ENCODE peak calls at places on chromosomes 12 and 14, in nine cellular contexts. T is kidney epithelial cell, G is heart left ventricle, E is GM23338, V is stomach, S is AG10803, Z is colonic mucosa, F is keratinocyte, P is IMR-90. B is an unnamed sample.
A peak's percentile ranks its signal among the peaks of the same experiment; 100 is the strongest.

GRCh38 chr12:46214668-46215429 is 54.0 kb downstream of the SLC38A1 start:
- DNase-seq in T (no peak), G (no peak), E (no peak), V (peak; percentile 45), S (peak; percentile 6), Z (peak; percentile 27), F (no peak), P (peak; percentile 36), B (no peak)

GRCh38 chr12:49019435-49020317 is 1.1 kb upstream of the PRKAG1 start:
- DNase-seq in T (no peak), G (peak; percentile 31), E (peak; percentile 78), V (no peak), S (peak; percentile 52), Z (no peak), F (no peak), P (peak; percentile 23), B (no peak)

GRCh38 chr12:52013626-52014310 is 7.0 kb downstream of the TAMALIN start:
- DNase-seq in T (no peak), G (no peak), E (peak; percentile 33), V (no peak), S (no peak), Z (no peak), F (no peak), P (no peak), B (no peak)

GRCh38 chr12:916240-916639 is 33.3 kb downstream of the RAD52 start:
- DNase-seq in T (peak; percentile 42), G (no peak), E (peak; percentile 10), V (no peak), S (no peak), Z (peak; percentile 20), F (no peak), P (no peak), B (no peak)

GRCh38 chr12:66323017-66323416 is 20.7 kb downstream of the HELB start:
- DNase-seq in T (no peak), G (no peak), E (no peak), V (no peak), S (no peak), Z (no peak), F (no peak), P (no peak), B (no peak)

GRCh38 chr12:94488449-94488848 is 28.8 kb upstream of the CEP83 start:
- DNase-seq in T (no peak), G (no peak), E (no peak), V (no peak), S (no peak), Z (no peak), F (no peak), P (peak; percentile 6), B (no peak)

GRCh38 chr14:75968461-75968860 is 13.3 kb downstream of the TGFB3 start:
- DNase-seq in T (no peak), G (peak; percentile 63), E (no peak), V (no peak), S (peak; percentile 48), Z (no peak), F (no peak), P (no peak), B (no peak)

GRCh38 chr14:94617988-94618822 is 6.0 kb downstream of the SERPINA3 start:
- DNase-seq in T (no peak), G (no peak), E (no peak), V (no peak), S (no peak), Z (no peak), F (no peak), P (no peak), B (no peak)

GRCh38 chr14:103662591-103662990 is 33.6 kb downstream of the KLC1 start:
- DNase-seq in T (no peak), G (no peak), E (no peak), V (no peak), S (no peak), Z (no peak), F (no peak), P (no peak), B (no peak)

GRCh38 chr12:89343127-89343526 is 9.2 kb downstream of the DUSP6 start:
- DNase-seq in T (no peak), G (peak; percentile 64), E (no peak), V (no peak), S (peak; percentile 61), Z (no peak), F (no peak), P (no peak), B (no peak)

GRCh38 chr12:632102-632696 is 31.0 kb downstream of the NINJ2 start:
- DNase-seq in T (peak; percentile 88), G (peak; percentile 58), E (peak; percentile 76), V (peak; percentile 42), S (peak; percentile 94), Z (no peak), F (no peak), P (peak; percentile 92), B (peak; percentile 95)

GRCh38 chr14:73815849-73816816 is 35.5 kb upstream of the PTGR2 start:
- DNase-seq in T (no peak), G (no peak), E (no peak), V (peak; percentile 49), S (no peak), Z (no peak), F (no peak), P (peak; percentile 49), B (no peak)

GRCh38 chr12:60387356-60387755 is 791.5 kb downstream of the SLC16A7 start:
- DNase-seq in T (no peak), G (no peak), E (peak; percentile 41), V (no peak), S (no peak), Z (no peak), F (no peak), P (no peak), B (no peak)

GRCh38 chr12:31235868-31236395 is 90.0 kb downstream of the SINHCAF start:
- DNase-seq in T (no peak), G (no peak), E (no peak), V (no peak), S (no peak), Z (peak; percentile 14), F (no peak), P (no peak), B (no peak)

GRCh38 chr12:32126720-32127119 is 20.1 kb downstream of the BICD1 start:
- DNase-seq in T (no peak), G (no peak), E (no peak), V (no peak), S (peak; percentile 82), Z (no peak), F (no peak), P (peak; percentile 92), B (peak; percentile 61)

GRCh38 chr14:95877633-95878032 is 1.0 kb downstream of the TUNAR start:
- DNase-seq in T (no peak), G (no peak), E (no peak), V (no peak), S (no peak), Z (no peak), F (no peak), P (no peak), B (no peak)
- H3K4me3 ChIP-seq in T (no peak overlapping the region), G (no peak overlapping the region), E (peak overlapping the region; percentile 85), V (no peak overlapping the region), S (no peak overlapping the region), Z (no peak overlapping the region), F (no peak overlapping the region), P (no peak overlapping the region), B (no peak overlapping the region)

DNA sequence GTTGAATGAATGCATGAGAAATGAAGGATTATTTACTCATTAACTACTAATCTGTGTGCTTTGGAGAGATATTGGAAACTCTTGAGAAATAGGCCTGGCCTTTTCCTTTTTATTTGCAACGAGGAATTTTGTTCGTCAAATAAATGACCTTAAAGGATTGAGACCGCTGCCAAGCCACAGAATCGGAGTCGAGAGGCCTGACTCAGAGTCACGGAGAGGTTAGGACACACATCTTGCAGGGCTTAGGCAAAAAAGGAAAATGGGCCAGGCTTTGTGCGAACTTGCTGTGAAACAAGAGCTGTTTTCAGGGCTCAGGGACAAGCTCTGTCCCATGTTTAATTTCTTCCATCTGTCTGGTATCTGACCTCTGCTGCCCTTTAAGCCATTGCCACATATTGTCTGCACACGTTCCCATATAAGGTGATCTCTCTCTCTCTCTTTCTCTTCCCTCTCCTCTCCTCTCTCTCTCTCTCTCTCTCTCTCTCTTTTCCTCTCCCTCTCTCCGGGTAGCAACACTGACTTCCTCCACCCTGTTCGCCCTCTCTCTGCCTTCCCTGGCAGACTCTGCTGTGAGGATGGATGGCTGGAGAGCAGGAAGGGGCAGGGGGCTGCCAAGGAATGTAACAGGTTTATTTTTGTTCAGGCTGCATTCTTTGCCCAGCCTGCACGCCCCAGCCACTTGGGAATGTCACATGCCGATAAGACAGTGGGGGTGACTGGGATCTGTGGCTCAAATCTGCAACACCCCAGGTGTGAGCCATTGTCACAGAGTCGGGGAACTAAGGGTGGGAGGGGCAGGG is 14.9 kb upstream of the IFT81 start:
- DNase-seq in T (peak; percentile 57), G (peak; percentile 88), E (peak; percentile 49), V (peak; percentile 77), S (peak; percentile 100), Z (peak; percentile 54), F (no peak), P (peak; percentile 99), B (peak; percentile 98)
- TF ChIP-seq CTCF in T (no peak), G (no peak), E (no peak), V (no peak), S (no peak), Z (no peak), F (no peak), P (peak; percentile 21), B (no peak)

DNA sequence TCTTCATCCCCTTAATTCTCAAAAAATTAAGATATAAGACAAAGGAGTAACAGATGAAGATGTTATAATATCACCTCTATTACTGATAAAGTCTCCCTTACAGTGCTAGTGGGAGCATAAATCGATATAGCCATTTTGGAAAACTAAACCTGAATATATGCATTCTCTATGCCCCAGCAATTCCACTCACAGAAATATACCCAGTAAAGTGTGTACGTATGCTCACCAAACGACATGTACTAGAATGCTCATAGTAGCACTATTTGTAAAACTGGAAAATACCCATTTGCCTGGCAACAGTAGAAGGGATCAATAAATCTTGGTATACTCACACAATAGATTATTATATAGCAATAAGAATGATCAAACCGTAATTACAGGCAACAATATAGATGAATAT is 44.0 kb upstream of the HIF1A start:
- DNase-seq in T (no peak), G (no peak), E (no peak), V (no peak), S (no peak), Z (no peak), F (no peak), P (no peak), B (no peak)
- H3K4me3 ChIP-seq in T (no peak overlapping the region), G (no peak overlapping the region), E (no peak overlapping the region), V (no peak overlapping the region), S (no peak overlapping the region), Z (no peak overlapping the region), F (no peak overlapping the region), P (no peak overlapping the region), B (no peak overlapping the region)

DNA sequence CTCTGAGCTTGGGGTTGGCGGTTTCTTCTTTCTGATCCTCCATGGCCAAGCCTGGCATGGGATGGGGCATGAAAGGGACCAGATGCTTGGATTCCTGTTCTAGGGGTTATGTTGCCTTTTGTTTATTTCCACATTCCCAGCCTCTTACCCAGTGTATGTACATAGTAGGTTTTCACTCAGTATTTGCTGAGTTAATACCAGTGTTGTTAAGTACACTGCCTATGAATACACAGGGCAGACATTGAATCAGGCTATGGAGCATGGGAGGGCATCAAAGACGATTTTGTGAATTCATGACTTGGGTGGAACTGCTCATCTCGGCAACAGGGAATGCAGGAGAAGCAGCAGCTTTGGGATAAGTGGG is 57.4 kb downstream of the GALNT16 start:
- DNase-seq in T (no peak), G (no peak), E (no peak), V (no peak), S (no peak), Z (no peak), F (no peak), P (no peak), B (no peak)
- TF ChIP-seq CTCF in T (no peak), G (no peak), E (no peak), V (no peak), S (no peak), Z (no peak), F (no peak), P (no peak), B (no peak)

B was measured in retinal pigment epithelial cell.